ENCODE peak calls at places on chromosomes 13 and 19, in ten cellular contexts. B is hippocampal formation; I is Caco-2; H is fibroblast of the conjunctiva; J is T1000; P is EH; E is AG04450; S is CD8-positive, alpha-beta memory T cell; O is fibroblast of mammary gland; U is NCI-H1105. M is an unnamed sample.

GRCh38 chr19:12838893-12839656 is 760 bp downstream of the MAST1 start:
- DNase-seq in B (no peak), I (no peak), H (no peak), J (no peak), P (no peak), E (no peak), S (peak; percentile 25), O (no peak), U (no peak), M (peak; percentile 63)

GRCh38 chr13:50969691-50970090 is 60.1 kb downstream of the RNASEH2B start:
- DNase-seq in B (no peak), I (peak; percentile 57), H (no peak), J (no peak), P (no peak), E (no peak), S (no peak), O (no peak), U (no peak), M (no peak)

GRCh38 chr13:19060311-19061002 is 121.2 kb downstream of the TUBA3C start:
- DNase-seq in B (no peak), I (no peak), H (no peak), J (no peak), P (no peak), E (no peak), S (no peak), O (no peak), U (no peak), M (no peak)

GRCh38 chr13:73677041-73677589 is 457.1 kb downstream of the KLF12 start:
- DNase-seq in B (no peak), I (no peak), H (no peak), J (no peak), P (peak; percentile 63), E (no peak), S (no peak), O (peak; percentile 11), U (no peak), M (no peak)

GRCh38 chr13:46170268-46170667 is 11.7 kb downstream of the LCP1 start:
- DNase-seq in B (no peak), I (no peak), H (no peak), J (no peak), P (no peak), E (no peak), S (no peak), O (no peak), U (no peak), M (no peak)

GRCh38 chr19:10089801-10090375 is 3.8 kb downstream of the SHFL start:
- DNase-seq in B (no peak), I (no peak), H (no peak), J (no peak), P (no peak), E (no peak), S (no peak), O (no peak), U (no peak), M (no peak)

GRCh38 chr13:114145256-114145655 is 12.8 kb upstream of the RASA3 start:
- DNase-seq in B (no peak), I (no peak), H (no peak), J (no peak), P (no peak), E (no peak), S (no peak), O (no peak), U (no peak), M (no peak)

GRCh38 chr19:5480427-5480836 is 25.2 kb downstream of the ZNRF4 start:
- DNase-seq in B (no peak), I (peak; percentile 51), H (no peak), J (no peak), P (peak; percentile 27), E (no peak), S (no peak), O (peak; percentile 35), U (no peak), M (no peak)

GRCh38 chr13:101529419-101529818 is 76.9 kb downstream of the ITGBL1 start:
- DNase-seq in B (no peak), I (no peak), H (peak; percentile 60), J (no peak), P (peak; percentile 90), E (peak; percentile 39), S (no peak), O (peak; percentile 96), U (no peak), M (no peak)

GRCh38 chr19:55086730-55087541 is 11.3 kb downstream of the EPS8L1 start:
- DNase-seq in B (peak; percentile 35), I (no peak), H (peak; percentile 87), J (peak; percentile 90), P (peak; percentile 97), E (peak; percentile 82), S (peak; percentile 25), O (peak; percentile 92), U (peak; percentile 93), M (no peak)

GRCh38 chr13:29436291-29436690 is 159.2 kb downstream of the SLC7A1 start:
- DNase-seq in B (no peak), I (no peak), H (peak; percentile 36), J (no peak), P (peak; percentile 88), E (no peak), S (no peak), O (peak; percentile 96), U (no peak), M (no peak)

GRCh38 chr19:53994811-53995210 is 3.4 kb downstream of the CACNG6 start:
- DNase-seq in B (no peak), I (no peak), H (no peak), J (no peak), P (peak; percentile 36), E (no peak), S (no peak), O (peak; percentile 37), U (no peak), M (no peak)

GRCh38 chr13:48562296-48563066 is 29.6 kb upstream of the RCBTB2 start:
- DNase-seq in B (no peak), I (no peak), H (no peak), J (no peak), P (no peak), E (no peak), S (peak; percentile 85), O (no peak), U (no peak), M (no peak)

GRCh38 chr13:39894586-39894985 is 239.1 kb downstream of the COG6 start:
- DNase-seq in B (no peak), I (no peak), H (no peak), J (no peak), P (no peak), E (no peak), S (no peak), O (no peak), U (no peak), M (no peak)

GRCh38 chr19:47511681-47512080 is 3.2 kb downstream of the NAPA start:
- DNase-seq in B (no peak), I (no peak), H (peak; percentile 20), J (no peak), P (no peak), E (peak; percentile 21), S (no peak), O (peak; percentile 79), U (no peak), M (no peak)

GRCh38 chr19:34345934-34346333 is 19.1 kb upstream of the GPI start:
- DNase-seq in B (peak; percentile 70), I (peak; percentile 81), H (peak; percentile 23), J (peak; percentile 81), P (peak; percentile 81), E (no peak), S (peak; percentile 33), O (peak; percentile 67), U (peak; percentile 11), M (peak; percentile 85)

M was measured in HuH-7.5.